ENCODE peak calls at places on chromosome 21, in ten cellular contexts. One of them, this sample, is unnamed.

GRCh38 chr21:18030248-18030647 is 211.1 kb upstream of the C21orf91 start:
- DNase-seq in epithelial cell of esophagus: no peak
- DNase-seq in A549: no peak
- DNase-seq in AG08395: no peak
- DNase-seq in heart right ventricle: no peak
- DNase-seq in LoVo: no peak
- DNase-seq in GM12878: no peak
- DNase-seq in activated naive CD4-positive, alpha-beta T cell: no peak
- DNase-seq in COR-L47: no peak
- DNase-seq in activated T-cell treated with anti-CD3 and anti-CD28 coated beads, Interleukin-2, amount 50 U/mL, for 1 hour: no peak
- DNase-seq in this sample: no peak

GRCh38 chr21:45476582-45476981 is 65.7 kb downstream of the SLC19A1 start:
- DNase-seq in epithelial cell of esophagus: no peak
- DNase-seq in A549: no peak
- DNase-seq in AG08395: no peak
- DNase-seq in heart right ventricle: no peak
- DNase-seq in LoVo: no peak
- DNase-seq in GM12878: no peak
- DNase-seq in activated naive CD4-positive, alpha-beta T cell: no peak
- DNase-seq in COR-L47: no peak
- DNase-seq in activated T-cell treated with anti-CD3 and anti-CD28 coated beads, Interleukin-2, amount 50 U/mL, for 1 hour: no peak
- DNase-seq in this sample: no peak

GRCh38 chr21:44324106-44324853 is 14.9 kb downstream of the CFAP410 start:
- DNase-seq in epithelial cell of esophagus: no peak
- DNase-seq in A549: no peak
- DNase-seq in AG08395: no peak
- DNase-seq in heart right ventricle: no peak
- DNase-seq in LoVo: no peak
- DNase-seq in GM12878: no peak
- DNase-seq in activated naive CD4-positive, alpha-beta T cell: no peak
- DNase-seq in COR-L47: no peak
- DNase-seq in activated T-cell treated with anti-CD3 and anti-CD28 coated beads, Interleukin-2, amount 50 U/mL, for 1 hour: no peak
- DNase-seq in this sample: no peak

GRCh38 chr21:15850645-15851044 is 120.9 kb downstream of the USP25 start:
- DNase-seq in epithelial cell of esophagus: peak
- DNase-seq in A549: no peak
- DNase-seq in AG08395: peak
- DNase-seq in heart right ventricle: no peak
- DNase-seq in LoVo: no peak
- DNase-seq in GM12878: no peak
- DNase-seq in activated naive CD4-positive, alpha-beta T cell: no peak
- DNase-seq in COR-L47: no peak
- DNase-seq in activated T-cell treated with anti-CD3 and anti-CD28 coated beads, Interleukin-2, amount 50 U/mL, for 1 hour: no peak
- DNase-seq in this sample: peak

GRCh38 chr21:39756285-39756684 is 11.3 kb downstream of the IGSF5 start:
- DNase-seq in epithelial cell of esophagus: no peak
- DNase-seq in A549: no peak
- DNase-seq in AG08395: no peak
- DNase-seq in heart right ventricle: no peak
- DNase-seq in LoVo: no peak
- DNase-seq in GM12878: no peak
- DNase-seq in activated naive CD4-positive, alpha-beta T cell: no peak
- DNase-seq in COR-L47: no peak
- DNase-seq in activated T-cell treated with anti-CD3 and anti-CD28 coated beads, Interleukin-2, amount 50 U/mL, for 1 hour: no peak
- DNase-seq in this sample: no peak

GRCh38 chr21:44261191-44261631 is 486 bp downstream of the DNMT3L start:
- DNase-seq in epithelial cell of esophagus: no peak
- DNase-seq in A549: no peak
- DNase-seq in AG08395: no peak
- DNase-seq in heart right ventricle: no peak
- DNase-seq in LoVo: no peak
- DNase-seq in GM12878: no peak
- DNase-seq in activated naive CD4-positive, alpha-beta T cell: no peak
- DNase-seq in COR-L47: no peak
- DNase-seq in activated T-cell treated with anti-CD3 and anti-CD28 coated beads, Interleukin-2, amount 50 U/mL, for 1 hour: no peak
- DNase-seq in this sample: no peak

GRCh38 chr21:38847556-38847955 is 41.8 kb downstream of the ETS2 start:
- DNase-seq in epithelial cell of esophagus: peak
- DNase-seq in A549: no peak
- DNase-seq in AG08395: no peak
- DNase-seq in heart right ventricle: no peak
- DNase-seq in LoVo: no peak
- DNase-seq in GM12878: no peak
- DNase-seq in activated naive CD4-positive, alpha-beta T cell: no peak
- DNase-seq in COR-L47: no peak
- DNase-seq in activated T-cell treated with anti-CD3 and anti-CD28 coated beads, Interleukin-2, amount 50 U/mL, for 1 hour: no peak
- DNase-seq in this sample: peak

GRCh38 chr21:46188226-46189212 is 4.3 kb upstream of the SPATC1L start:
- DNase-seq in epithelial cell of esophagus: peak
- DNase-seq in A549: peak
- DNase-seq in AG08395: peak
- DNase-seq in heart right ventricle: peak
- DNase-seq in LoVo: peak
- DNase-seq in GM12878: no peak
- DNase-seq in activated naive CD4-positive, alpha-beta T cell: no peak
- DNase-seq in COR-L47: no peak
- DNase-seq in activated T-cell treated with anti-CD3 and anti-CD28 coated beads, Interleukin-2, amount 50 U/mL, for 1 hour: no peak
- DNase-seq in this sample: peak

GRCh38 chr21:43912910-43913309 is 47.9 kb downstream of the AGPAT3 start:
- DNase-seq in epithelial cell of esophagus: no peak
- DNase-seq in A549: no peak
- DNase-seq in AG08395: no peak
- DNase-seq in heart right ventricle: no peak
- DNase-seq in LoVo: no peak
- DNase-seq in GM12878: no peak
- DNase-seq in activated naive CD4-positive, alpha-beta T cell: no peak
- DNase-seq in COR-L47: no peak
- DNase-seq in activated T-cell treated with anti-CD3 and anti-CD28 coated beads, Interleukin-2, amount 50 U/mL, for 1 hour: no peak
- DNase-seq in this sample: no peak

GRCh38 chr21:44517175-44517899 is 22.7 kb downstream of the KRTAP10-1 start:
- DNase-seq in epithelial cell of esophagus: no peak
- DNase-seq in A549: peak
- DNase-seq in AG08395: no peak
- DNase-seq in heart right ventricle: no peak
- DNase-seq in LoVo: peak
- DNase-seq in GM12878: peak
- DNase-seq in activated naive CD4-positive, alpha-beta T cell: no peak
- DNase-seq in COR-L47: no peak
- DNase-seq in activated T-cell treated with anti-CD3 and anti-CD28 coated beads, Interleukin-2, amount 50 U/mL, for 1 hour: no peak
- DNase-seq in this sample: no peak

GRCh38 chr21:37531402-37532042 is 164.9 kb downstream of the DYRK1A start:
- DNase-seq in epithelial cell of esophagus: no peak
- DNase-seq in A549: no peak
- DNase-seq in AG08395: no peak
- DNase-seq in heart right ventricle: peak
- DNase-seq in LoVo: peak
- DNase-seq in GM12878: no peak
- DNase-seq in activated naive CD4-positive, alpha-beta T cell: no peak
- DNase-seq in COR-L47: peak
- DNase-seq in activated T-cell treated with anti-CD3 and anti-CD28 coated beads, Interleukin-2, amount 50 U/mL, for 1 hour: no peak
- DNase-seq in this sample: no peak

GRCh38 chr21:41025057-41025390 is 142.9 kb upstream of the BACE2 start:
- DNase-seq in epithelial cell of esophagus: no peak
- DNase-seq in A549: no peak
- DNase-seq in AG08395: no peak
- DNase-seq in heart right ventricle: no peak
- DNase-seq in LoVo: no peak
- DNase-seq in GM12878: no peak
- DNase-seq in activated naive CD4-positive, alpha-beta T cell: no peak
- DNase-seq in COR-L47: no peak
- DNase-seq in activated T-cell treated with anti-CD3 and anti-CD28 coated beads, Interleukin-2, amount 50 U/mL, for 1 hour: no peak
- DNase-seq in this sample: no peak